ENCODE peak calls at places on chromosomes 5 and 9, in six cellular contexts. A, Q, F, S, K and I are unnamed samples.

GRCh38 chr5:88824141-88824540 is 58.8 kb downstream of the MEF2C start:
- DNase-seq in K (no peak), A (no peak), S (no peak), Q (no peak), F (no peak), I (no peak)

GRCh38 chr5:1251678-1252580 is 26.7 kb downstream of the SLC6A18 start:
- DNase-seq in Q (no peak), S (no peak), K (no peak), A (no peak), F (no peak), I (no peak)

GRCh38 chr9:137445275-137445807 is 4.2 kb upstream of the ENTPD8 start:
- DNase-seq in A (peak; percentile 77), K (peak; percentile 81), Q (peak; percentile 76), S (peak; percentile 71), F (no peak), I (peak; percentile 76)

GRCh38 chr9:120441446-120442279 is 138.3 kb downstream of the CDK5RAP2 start:
- DNase-seq in S (peak; percentile 91), F (no peak), A (no peak), K (peak; percentile 77), Q (peak; percentile 93), I (no peak)

GRCh38 chr9:86730165-86730928 is 217.0 kb downstream of the GAS1 start:
- DNase-seq in A (no peak), K (no peak), Q (peak; percentile 39), S (no peak), F (no peak), I (no peak)

GRCh38 chr9:90326219-90326618 is 316.4 kb downstream of the DIRAS2 start:
- DNase-seq in K (peak; percentile 50), Q (peak; percentile 37), A (no peak), F (no peak), S (no peak), I (no peak)

GRCh38 chr5:89769975-89770374 is 639.6 kb downstream of the CETN3 start:
- DNase-seq in K (peak; percentile 55), F (no peak), Q (peak; percentile 1), S (no peak), A (no peak), I (no peak)

GRCh38 chr5:149283611-149284480 is 12.2 kb downstream of the AFAP1L1 start:
- DNase-seq in F (no peak), Q (no peak), A (no peak), S (peak; percentile 33), K (no peak), I (no peak)

GRCh38 chr9:9557804-9558334 is 1054.9 kb downstream of the PTPRD start:
- DNase-seq in Q (no peak), K (no peak), A (no peak), F (no peak), S (no peak), I (peak; percentile 42)

GRCh38 chr5:44887722-44888121 is 79.0 kb downstream of the MRPS30 start:
- DNase-seq in F (no peak), S (no peak), K (no peak), Q (no peak), A (no peak), I (no peak)

GRCh38 chr9:100474082-100474949 is 1.4 kb downstream of the TMEFF1 start:
- DNase-seq in F (no peak), S (no peak), Q (no peak), A (peak; percentile 70), K (peak; percentile 14), I (no peak)

GRCh38 chr5:1463326-1464095 is 18.3 kb upstream of the SLC6A3 start:
- DNase-seq in F (no peak), A (no peak), S (no peak), K (no peak), Q (no peak), I (no peak)

GRCh38 chr5:121693864-121694263 is 157.8 kb upstream of the FTMT start:
- DNase-seq in Q (no peak), A (no peak), S (no peak), F (no peak), K (peak; percentile 6), I (peak; percentile 34)

GRCh38 chr5:3197699-3198098 is 397.9 kb upstream of the IRX1 start:
- DNase-seq in F (no peak), K (no peak), S (no peak), Q (no peak), A (peak; percentile 68), I (peak; percentile 61)

GRCh38 chr9:104808030-104808614 is 44.2 kb downstream of the NIPSNAP3B start:
- DNase-seq in F (no peak), S (no peak), A (no peak), K (no peak), Q (peak; percentile 55), I (peak; percentile 38)

GRCh38 chr9:23543420-23543819 is 282.6 kb downstream of the ELAVL2 start:
- DNase-seq in F (no peak), K (peak; percentile 6), Q (no peak), S (no peak), A (no peak), I (no peak)
- H3K18ac ChIP-seq in F (no peak overlapping the region), K (no peak overlapping the region), Q (no peak overlapping the region), S (no peak overlapping the region), A (no peak overlapping the region), I (no peak overlapping the region)

DNA sequence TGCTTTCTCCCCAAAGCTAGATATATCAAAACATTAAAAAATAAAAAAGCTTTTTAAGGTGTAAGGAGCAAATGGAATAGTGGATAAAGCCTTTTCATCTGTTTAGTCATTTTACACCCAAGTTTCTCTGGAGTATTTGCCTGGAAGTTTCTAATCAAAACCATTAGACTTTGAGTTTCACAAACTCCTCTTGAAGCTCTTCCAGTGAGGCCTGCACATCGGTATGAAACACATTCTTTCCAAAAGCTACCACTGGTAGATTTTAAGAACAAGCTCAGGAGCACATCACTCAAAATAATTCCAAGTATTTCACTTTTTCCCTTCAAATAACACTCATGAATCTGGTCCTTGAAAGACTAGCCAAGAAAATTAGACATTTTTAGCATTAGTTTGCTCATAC is 5.7 kb downstream of the TRIM52 start:
- DNase-seq in S (no peak), K (no peak), A (no peak), Q (no peak), F (no peak), I (no peak)
- H4K91ac ChIP-seq in S (no peak overlapping the region), K (no peak overlapping the region), A (no peak overlapping the region), Q (no peak overlapping the region), F (no peak overlapping the region), I (no peak overlapping the region)

DNA sequence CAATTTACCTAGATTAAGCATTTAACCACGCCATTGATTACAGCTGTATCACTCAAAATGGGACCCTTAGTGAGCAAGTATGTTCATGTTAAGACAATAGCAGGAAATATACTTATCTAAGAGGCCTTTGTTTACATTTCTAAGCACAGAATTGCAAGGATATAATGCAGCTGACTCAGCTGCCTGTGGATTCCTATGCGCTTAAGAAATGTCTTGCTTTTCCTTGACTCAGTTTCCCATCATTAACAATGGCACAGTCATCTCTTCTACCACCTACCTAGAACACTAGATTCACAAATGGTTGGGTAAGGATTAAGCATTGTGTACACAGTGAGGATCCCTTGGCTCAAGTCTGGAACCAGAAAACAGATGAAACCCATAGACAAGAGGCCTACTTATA is 163.8 kb downstream of the TSSK1B start:
- DNase-seq in K (peak; percentile 36), Q (peak; percentile 73), S (no peak), A (no peak), F (no peak), I (no peak)
- H3K18ac ChIP-seq in K (no peak overlapping the region), Q (peak overlapping the region; percentile 68), S (no peak overlapping the region), A (no peak overlapping the region), F (no peak overlapping the region), I (no peak overlapping the region)

DNA sequence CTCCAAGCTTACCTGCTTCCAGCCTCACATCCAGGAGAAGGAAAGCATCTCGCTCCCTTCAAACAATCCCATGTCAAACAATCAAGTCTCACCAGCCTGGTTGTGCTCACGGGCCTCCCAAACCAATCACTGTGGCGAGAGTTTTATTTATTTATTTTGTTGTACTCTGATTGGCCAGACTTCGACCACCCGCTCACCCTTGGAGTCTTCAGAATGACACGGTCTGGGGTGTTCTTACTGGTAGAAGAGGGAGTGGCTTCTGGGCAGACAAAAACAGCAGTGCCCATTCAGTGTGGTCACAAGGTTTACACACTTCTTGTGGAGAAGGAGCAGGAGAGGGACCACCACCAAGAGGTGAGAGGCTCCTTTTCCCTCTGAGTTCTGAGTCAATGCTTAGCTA is 83.9 kb upstream of the STC2 start:
- DNase-seq in A (no peak), Q (no peak), S (no peak), K (no peak), F (no peak), I (no peak)
- H4K91ac ChIP-seq in A (no peak overlapping the region), Q (peak overlapping the region; percentile 38), S (no peak overlapping the region), K (no peak overlapping the region), F (no peak overlapping the region), I (no peak overlapping the region)